ENCODE peak calls at places on chromosomes 5 and 9, in four cellular contexts. X is IMR-90, A is mesendoderm, J is H1. L is an unnamed sample.

GRCh38 chr5:146103594-146103993 is 1.8 kb downstream of the PLAC8L1 start:
- DNase-seq in X (no peak), A (no peak), J (no peak), L (no peak)

GRCh38 chr9:136335296-136336155 is 8.2 kb downstream of the GPSM1 start:
- DNase-seq in A (no peak), X (no peak), J (no peak), L (no peak)

GRCh38 chr9:79611091-79611614 is 39.4 kb downstream of the TLE4 start:
- DNase-seq in J (no peak), X (peak), A (peak), L (no peak)

GRCh38 chr5:152288499-152288898 is 116.6 kb downstream of the NMUR2 start:
- DNase-seq in A (no peak), J (no peak), X (no peak), L (no peak)

GRCh38 chr5:14545890-14546289 is 35.7 kb upstream of the OTULINL start:
- DNase-seq in X (no peak), A (no peak), J (no peak), L (no peak)

GRCh38 chr5:43680286-43680685 is 77.3 kb downstream of the NNT start:
- DNase-seq in J (no peak), A (no peak), X (no peak), L (no peak)

GRCh38 chr9:106284300-106284699 is 578.7 kb upstream of the ZNF462 start:
- DNase-seq in J (no peak), A (peak), X (no peak), L (peak)

GRCh38 chr5:89265511-89266169 is 382.7 kb upstream of the MEF2C start:
- DNase-seq in A (no peak), J (no peak), X (peak), L (no peak)

GRCh38 chr5:65185468-65185867 is 296.3 kb downstream of the ADAMTS6 start:
- DNase-seq in X (peak), J (no peak), A (no peak), L (no peak)

GRCh38 chr5:82259172-82259800 is 18.9 kb downstream of the RPS23 start:
- DNase-seq in X (peak), A (peak), J (no peak), L (no peak)

GRCh38 chr5:59893436-59894227 is at the start of gene PDE4D:
- DNase-seq in J (peak), X (peak), A (peak), L (peak)

GRCh38 chr5:115494570-115495289 is 49.8 kb downstream of the FEM1C start:
- DNase-seq in X (no peak), A (no peak), J (no peak), L (no peak)

GRCh38 chr5:154972476-154973080 is 31.7 kb downstream of the MRPL22 start:
- DNase-seq in X (peak), J (no peak), A (peak), L (peak)

GRCh38 chr9:93679536-93680444 is 103.4 kb downstream of the PHF2 start:
- DNase-seq in A (no peak), J (no peak), X (no peak), L (peak)

GRCh38 chr9:133113928-133114351 is 7.1 kb downstream of the RALGDS start:
- DNase-seq in A (no peak), J (no peak), X (peak), L (no peak)

GRCh38 chr5:87195104-87195581 is 72.5 kb upstream of the RASA1 start:
- DNase-seq in A (no peak), X (peak), J (no peak), L (no peak)

GRCh38 chr9:134693641-134694367 is 52.2 kb downstream of the COL5A1 start:
- DNase-seq in X (no peak), J (no peak), A (no peak), L (no peak)

GRCh38 chr5:114362197-114362976 is 517 bp downstream of the KCNN2 start:
- DNase-seq in A (peak), J (no peak), X (peak), L (no peak)

GRCh38 chr5:173793677-173794570 is 94.2 kb upstream of the CPEB4 start:
- DNase-seq in X (no peak), A (no peak), J (no peak), L (no peak)

GRCh38 chr9:29044959-29045358 is 1471.7 kb upstream of the C9orf72 start:
- DNase-seq in J (no peak), X (no peak), A (peak), L (no peak)

GRCh38 chr9:80485420-80485819 is 913.7 kb downstream of the TLE4 start:
- DNase-seq in A (no peak), J (no peak), X (peak), L (no peak)

GRCh38 chr5:27845248-27845647 is 806.9 kb upstream of the CDH9 start:
- DNase-seq in A (no peak), J (no peak), X (no peak), L (no peak)

GRCh38 chr5:15762668-15763067 is 262.7 kb downstream of the FBXL7 start:
- DNase-seq in J (no peak), A (no peak), X (no peak), L (no peak)

GRCh38 chr5:136028782-136029742 is at the start of gene TGFBI:
- DNase-seq in J (peak), A (peak), X (peak), L (peak)

GRCh38 chr5:113256671-113257452 is 177.9 kb downstream of the TSSK1B start:
- DNase-seq in X (no peak), J (no peak), A (peak), L (no peak)

GRCh38 chr5:6715758-6716633 is 2.8 kb downstream of the TENT4A start:
- DNase-seq in X (no peak), J (no peak), A (no peak), L (no peak)

GRCh38 chr5:60503771-60504170 is 196.2 kb downstream of the DEPDC1B start:
- DNase-seq in A (no peak), J (no peak), X (no peak), L (no peak)

GRCh38 chr5:98904786-98905185 is 24.0 kb downstream of the CHD1 start:
- DNase-seq in X (peak), J (no peak), A (no peak), L (no peak)

GRCh38 chr9:21958833-21959232 is 35.4 kb downstream of the CDKN2A start:
- DNase-seq in X (no peak), A (no peak), J (no peak), L (no peak)

GRCh38 chr5:153900703-153901395 is 137.9 kb downstream of the FAM114A2 start:
- DNase-seq in A (no peak), J (no peak), X (peak), L (no peak)
- H2AK5ac ChIP-seq in A (no peak), J (no peak), X (no peak), L (no peak)

DNA sequence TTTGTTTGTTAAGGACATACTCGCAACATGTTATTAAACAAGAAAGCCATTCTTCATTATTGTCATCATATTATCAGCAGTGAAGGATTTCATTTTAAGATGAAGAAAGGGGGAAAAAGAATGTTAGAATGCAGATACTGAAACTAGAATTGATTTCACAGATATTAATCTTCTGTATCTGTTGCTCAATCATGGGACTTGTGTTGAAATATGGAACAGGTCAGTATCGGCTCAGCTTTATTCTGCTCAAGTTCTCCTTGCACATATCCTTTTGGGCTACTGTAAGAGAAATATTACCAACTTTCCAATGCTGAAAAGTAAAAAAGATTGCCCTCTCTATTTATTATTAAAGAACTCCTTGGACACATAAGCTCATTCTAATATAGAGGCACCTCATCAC is 13.8 kb upstream of the ANXA1 start:
- DNase-seq in A (no peak), J (no peak), X (no peak), L (no peak)
- H2AK5ac ChIP-seq in A (no peak), J (no peak), X (no peak), L (no peak)

GRCh38 chr5:139885172-139885856 is 89.7 kb downstream of the PSD2 start:
- DNase-seq in A (no peak), X (no peak), J (no peak), L (no peak)
- H2AK5ac ChIP-seq in A (no peak), X (no peak), J (no peak), L (no peak)

GRCh38 chr5:180628827-180629702 is 20.3 kb downstream of the FLT4 start:
- DNase-seq in A (no peak), X (no peak), J (no peak), L (no peak)
- H2AK5ac ChIP-seq in A (no peak), X (no peak), J (no peak), L (no peak)

GRCh38 chr9:124774131-124774978 is 2.6 kb upstream of the OLFML2A start:
- DNase-seq in A (peak), X (peak), J (peak), L (peak)
- H2AK5ac ChIP-seq in A (no peak), X (peak), J (no peak), L (no peak)

GRCh38 chr9:130429407-130429806 is 15.4 kb upstream of the ASS1 start:
- DNase-seq in J (no peak), A (no peak), X (no peak), L (no peak)
- H2AK5ac ChIP-seq in J (no peak), A (no peak), X (no peak), L (no peak)

L was measured in H9.